ENCODE peak calls at places on chromosomes 4 and X, in seven cellular contexts. N is stimulated activated CD4-positive, alpha-beta T cell treated with anti-CD3 and anti-CD28 coated beads, Interleukin-15, amount 100 ng/mL, for 24 hours; C is astrocyte; V is stimulated activated CD8-positive, alpha-beta memory T cell treated with anti-CD3 and anti-CD28 coated beads, Interleukin-15, amount 100 ng/mL, for 4 hours; E is substantia nigra; A is adipocyte; B is naive B cell. Z is an unnamed sample.

GRCh38 chr4:77636902-77637301 is 31.3 kb downstream of the CXCL13 start:
- DNase-seq in C (peak), E (no peak), V (no peak), N (no peak), B (no peak), A (peak), Z (no peak)

GRCh38 chr4:170497105-170497504 is 407.3 kb upstream of the AADAT start:
- DNase-seq in C (no peak), E (no peak), N (no peak), V (no peak), B (no peak), A (peak), Z (no peak)

GRCh38 chr4:126375462-126376054 is 1060.8 kb downstream of the FAT4 start:
- DNase-seq in V (no peak), N (no peak), A (peak), E (no peak), B (no peak), C (peak), Z (no peak)

GRCh38 chrX:8728932-8729331 is 3.0 kb downstream of the ANOS1 start:
- DNase-seq in B (no peak), A (no peak), C (no peak), V (no peak), N (no peak), E (no peak), Z (no peak)

GRCh38 chr4:150302553-150302952 is 224.3 kb downstream of the DCLK2 start:
- DNase-seq in V (no peak), B (no peak), N (peak), A (peak), E (no peak), C (peak), Z (no peak)

GRCh38 chr4:95129708-95130343 is 372.1 kb downstream of the BMPR1B start:
- DNase-seq in N (no peak), B (no peak), C (peak), V (no peak), A (peak), E (no peak), Z (no peak)

GRCh38 chr4:58553679-58554078 is 1443.5 kb upstream of the IGFBP7 start:
- DNase-seq in B (no peak), C (no peak), A (no peak), V (no peak), N (no peak), E (no peak), Z (no peak)

GRCh38 chr4:185885075-185885474 is 73.1 kb upstream of the SORBS2 start:
- DNase-seq in B (no peak), V (no peak), C (no peak), A (no peak), E (no peak), N (no peak), Z (no peak)

GRCh38 chrX:129981752-129982299 is 609 bp upstream of the BCORL1 start:
- DNase-seq in C (no peak), V (no peak), B (no peak), A (no peak), E (no peak), N (no peak), Z (no peak)

GRCh38 chrX:13281289-13281688 is 38.6 kb downstream of the ATXN3L start:
- DNase-seq in V (no peak), E (no peak), A (no peak), N (no peak), B (no peak), C (no peak), Z (no peak)

GRCh38 chr4:85928775-85929585 is 430.9 kb downstream of the MAPK10 start:
- DNase-seq in C (peak), A (peak), V (no peak), E (no peak), B (peak), N (no peak), Z (peak)

GRCh38 chr4:105992641-105993305 is 97.5 kb downstream of the NPNT start:
- DNase-seq in E (no peak), A (no peak), C (peak), V (no peak), B (no peak), N (no peak), Z (no peak)

GRCh38 chr4:6943012-6943869 is 33.6 kb downstream of the TBC1D14 start:
- DNase-seq in E (no peak), B (no peak), C (no peak), N (no peak), V (no peak), A (no peak), Z (no peak)

GRCh38 chrX:69762340-69762739 is 146.4 kb downstream of the EDA start:
- DNase-seq in E (no peak), V (no peak), C (no peak), B (no peak), A (no peak), N (no peak), Z (no peak)

GRCh38 chr4:4356106-4357041 is 30.5 kb upstream of the NSG1 start:
- DNase-seq in C (no peak), V (no peak), A (no peak), B (no peak), N (no peak), E (no peak), Z (no peak)

GRCh38 chr4:109434007-109434792 is 585 bp downstream of the SEC24B start:
- DNase-seq in E (peak), C (peak), N (peak), V (no peak), B (peak), A (peak), Z (peak)